ENCODE peak calls at places on chromosomes 2 and 18, in six cellular contexts. W is MM.1S, B is neuronal stem cell, O is mammary epithelial cell, J is HCT116, M is IMR-90. P is an unnamed sample.

GRCh38 chr18:7830468-7830867 is 263.4 kb downstream of the PTPRM start:
- DNase-seq in W (peak), B (no peak), O (no peak), J (peak), M (no peak), P (peak)

GRCh38 chr2:187890690-187891089 is 336.5 kb upstream of the TFPI start:
- DNase-seq in W (no peak), B (no peak), O (peak), J (no peak), M (no peak), P (peak)

GRCh38 chr2:53442783-53443182 is 324.8 kb upstream of the CHAC2 start:
- DNase-seq in W (peak), B (no peak), O (no peak), J (no peak), M (no peak), P (no peak)

GRCh38 chr2:22037274-22037673 is 913.5 kb downstream of the TDRD15 start:
- DNase-seq in W (no peak), B (no peak), O (no peak), J (no peak), M (no peak), P (no peak)

GRCh38 chr2:61910603-61911002 is 5.1 kb downstream of the COMMD1 start:
- DNase-seq in W (no peak), B (no peak), O (no peak), J (no peak), M (no peak), P (no peak)

GRCh38 chr2:236444187-236444586 is 125.4 kb upstream of the ACKR3 start:
- DNase-seq in W (no peak), B (no peak), O (no peak), J (no peak), M (no peak), P (no peak)

GRCh38 chr2:3649581-3649980 is 8.4 kb upstream of the ALLC start:
- DNase-seq in W (no peak), B (no peak), O (no peak), J (no peak), M (no peak), P (no peak)

GRCh38 chr18:49747876-49748275 is 65.5 kb downstream of the ACAA2 start:
- DNase-seq in W (no peak), B (no peak), O (no peak), J (no peak), M (no peak), P (peak)

GRCh38 chr2:239543696-239544095 is 142.9 kb upstream of the HDAC4 start:
- DNase-seq in W (no peak), B (no peak), O (no peak), J (no peak), M (no peak), P (no peak)

GRCh38 chr18:71529708-71530303 is 1014.3 kb downstream of the CBLN2 start:
- DNase-seq in W (no peak), B (no peak), O (no peak), J (no peak), M (no peak), P (peak)

GRCh38 chr2:237669129-237669627 is 41.8 kb downstream of the LRRFIP1 start:
- DNase-seq in W (no peak), B (no peak), O (no peak), J (no peak), M (no peak), P (no peak)

GRCh38 chr2:237672731-237673129 is 45.3 kb downstream of the LRRFIP1 start:
- DNase-seq in W (no peak), B (no peak), O (no peak), J (no peak), M (no peak), P (no peak)

GRCh38 chr2:237671466-237672173 is 44.2 kb downstream of the LRRFIP1 start:
- DNase-seq in W (no peak), B (no peak), O (no peak), J (no peak), M (no peak), P (no peak)

GRCh38 chr2:237669628-237670351 is 42.4 kb downstream of the LRRFIP1 start:
- DNase-seq in W (no peak), B (no peak), O (no peak), J (no peak), M (peak), P (no peak)

GRCh38 chr2:237670641-237671040 is 43.3 kb downstream of the LRRFIP1 start:
- DNase-seq in W (no peak), B (no peak), O (no peak), J (no peak), M (no peak), P (no peak)
- H3K4me2 ChIP-seq in W (no peak), B (no peak), O (no peak), J (no peak), M (peak), P (no peak)

DNA sequence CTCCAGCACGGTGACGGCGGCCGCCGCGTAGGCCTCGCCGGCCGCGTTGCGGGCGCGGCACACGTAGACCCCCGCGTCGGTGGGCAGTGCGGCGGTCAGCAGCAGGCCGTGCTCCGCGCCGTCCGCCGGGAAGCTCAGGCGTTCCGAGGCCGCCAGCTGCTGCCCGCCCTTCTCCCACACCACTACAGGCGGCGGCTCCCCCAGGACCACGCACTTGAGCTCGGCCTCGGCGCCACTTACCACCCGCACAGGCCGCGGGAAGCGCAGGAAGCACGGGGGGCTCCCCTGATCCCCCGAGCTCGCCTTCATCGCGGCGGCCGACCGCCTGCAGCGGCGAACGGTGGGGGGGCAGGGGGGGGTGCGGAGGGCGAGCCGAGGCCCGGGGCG is 422 bp downstream of the OBSL1 start:
- DNase-seq in W (no peak), B (no peak), O (peak), J (no peak), M (peak), P (peak)
- H3K9ac ChIP-seq in W (no peak), B (peak), O (no peak), J (no peak), M (peak), P (no peak)

GRCh38 chr2:42556351-42556890 is 12.0 kb upstream of the MTA3 start:
- DNase-seq in W (no peak), B (no peak), O (no peak), J (no peak), M (no peak), P (no peak)
- H3K4me2 ChIP-seq in W (no peak), B (no peak), O (no peak), J (no peak), M (no peak), P (no peak)

DNA sequence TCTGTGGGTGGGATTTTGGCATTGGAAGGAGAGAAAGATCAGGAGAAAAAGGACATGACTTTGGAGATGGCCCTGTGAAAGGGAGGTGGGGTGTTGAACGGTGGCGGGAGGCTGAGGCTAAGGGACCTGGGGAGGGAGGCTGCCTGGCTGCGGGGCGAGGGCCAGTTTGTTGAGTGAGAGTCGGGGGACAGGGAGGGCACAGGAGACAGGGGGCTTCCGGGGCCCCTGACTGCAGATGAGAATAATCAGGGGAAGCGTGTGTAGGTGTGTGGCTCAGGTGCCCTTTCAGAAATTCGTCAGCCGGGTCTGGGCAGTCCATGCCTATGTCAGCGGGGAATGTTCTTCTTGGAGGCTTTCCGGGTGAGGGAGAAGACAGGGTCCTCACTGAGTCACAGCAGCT is 52.2 kb upstream of the OTOF start:
- DNase-seq in W (no peak), B (no peak), O (no peak), J (no peak), M (no peak), P (no peak)
- H3K9ac ChIP-seq in W (no peak), B (no peak), O (no peak), J (no peak), M (no peak), P (no peak)

DNA sequence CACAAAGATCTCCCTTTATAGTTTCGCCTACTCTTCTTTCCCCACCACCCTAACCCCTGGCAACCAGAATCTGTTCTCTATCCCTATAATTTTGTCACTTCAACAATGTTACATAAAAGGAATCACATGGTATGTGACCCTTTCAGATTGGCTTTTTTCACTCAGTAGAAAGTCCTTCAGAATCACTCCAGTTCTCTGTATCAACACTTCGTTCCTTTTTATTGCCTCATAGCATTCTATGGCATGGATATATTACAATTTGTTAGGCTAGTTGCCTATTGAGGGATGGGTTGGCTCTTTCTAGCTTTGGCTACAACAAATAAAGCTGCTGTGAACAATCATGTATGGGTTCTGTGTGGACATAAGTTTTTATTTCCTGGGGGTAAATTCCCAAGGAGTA is 163.1 kb downstream of the RPIA start:
- DNase-seq in W (no peak), B (no peak), O (no peak), J (no peak), M (no peak), P (no peak)
- H3K4me2 ChIP-seq in W (no peak), B (no peak), O (no peak), J (no peak), M (no peak), P (no peak)

DNA sequence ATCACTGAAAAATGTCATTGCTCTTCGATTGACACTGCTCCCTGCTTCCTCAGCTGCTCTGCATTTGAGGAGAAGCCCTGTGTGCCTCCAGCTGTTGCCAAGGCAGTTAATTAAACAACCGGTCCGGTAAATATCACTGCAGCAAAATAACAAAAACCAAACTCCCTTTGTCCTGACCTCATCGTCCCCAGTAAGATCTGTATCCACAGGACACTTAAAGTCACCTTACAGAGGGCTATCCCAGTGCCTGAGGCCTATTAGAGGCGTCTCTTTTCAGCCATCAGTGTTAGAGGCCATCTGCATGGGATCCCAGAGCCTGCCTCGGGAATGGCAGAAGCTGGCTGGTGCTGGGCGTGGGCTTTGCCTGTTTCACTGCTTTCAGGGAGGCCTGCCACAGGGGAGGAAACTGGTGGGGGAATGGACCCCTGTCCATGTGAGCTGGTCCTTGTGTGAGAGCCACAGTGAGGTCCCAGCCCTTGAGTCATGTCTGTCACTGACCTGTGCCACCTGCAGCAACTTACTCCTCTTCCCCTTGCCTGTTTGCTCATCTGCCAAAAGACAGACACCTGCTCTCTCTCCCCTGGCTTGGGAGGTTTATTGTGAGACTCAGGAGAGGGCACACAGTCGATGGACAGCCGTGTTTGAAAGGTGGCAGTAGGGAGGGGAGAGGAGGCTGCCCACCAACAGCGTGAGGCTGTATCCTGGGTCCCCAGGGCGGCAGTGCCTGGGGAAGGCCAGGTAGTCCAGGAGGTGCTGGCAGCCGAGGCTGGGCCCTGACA is 117.7 kb upstream of the MCFD2 start:
- DNase-seq in W (no peak), B (no peak), O (no peak), J (no peak), M (no peak), P (peak)
- H3K9ac ChIP-seq in W (no peak), B (no peak), O (peak), J (peak), M (peak), P (peak)